ENCODE peak calls at places on chromosomes 7 and 10, in five cellular contexts. B is A549, V is fibroblast of villous mesenchyme, G is AG04450, U is ascending aorta. Y is an unnamed sample.

GRCh38 chr10:104329754-104330153 is 8.5 kb downstream of the ITPRIP start:
- DNase-seq in V (peak; percentile 71), B (no peak), G (no peak), U (peak; percentile 77), Y (no peak)

GRCh38 chr10:52252322-52252721 is 61.8 kb upstream of the DKK1 start:
- DNase-seq in V (no peak), B (no peak), G (no peak), U (no peak), Y (no peak)

GRCh38 chr10:91909178-91909677 is at the start of gene FGFBP3:
- DNase-seq in V (peak; percentile 48), B (peak; percentile 54), U (no peak), G (no peak), Y (no peak)

GRCh38 chr10:119079572-119080520 is 771 bp downstream of the EIF3A start:
- DNase-seq in G (peak; percentile 34), U (peak; percentile 84), V (peak; percentile 83), B (peak; percentile 80), Y (peak; percentile 50)

GRCh38 chr10:103859161-103860141 is 4.1 kb upstream of the SH3PXD2A start:
- DNase-seq in V (peak; percentile 79), B (peak; percentile 69), G (no peak), U (no peak), Y (no peak)

GRCh38 chr10:118566911-118567310 is 28.5 kb downstream of the PRLHR start:
- DNase-seq in V (no peak), U (no peak), G (no peak), B (no peak), Y (no peak)

GRCh38 chr7:140084972-140085371 is 22.2 kb upstream of the PARP12 start:
- DNase-seq in V (no peak), G (no peak), B (no peak), U (no peak), Y (no peak)

GRCh38 chr7:157650131-157650631 is 313.4 kb downstream of the DNAJB6 start:
- DNase-seq in B (no peak), G (no peak), V (no peak), U (peak; percentile 56), Y (no peak)

GRCh38 chr10:790821-791551 is 101.5 kb upstream of the DIP2C start:
- DNase-seq in B (no peak), U (no peak), G (no peak), V (no peak), Y (no peak)

GRCh38 chr10:76073524-76073923 is 642.1 kb downstream of the LRMDA start:
- DNase-seq in V (no peak), B (no peak), U (no peak), G (no peak), Y (no peak)

GRCh38 chr10:86363184-86363832 is 3.3 kb downstream of the GRID1 start:
- DNase-seq in G (no peak), B (peak; percentile 70), U (no peak), V (no peak), Y (no peak)
- TF ChIP-seq CTCF in G (no peak), B (peak; percentile 58), U (no peak), V (no peak), Y (no peak)

GRCh38 chr10:31620236-31621151 is 301.5 kb downstream of the ZEB1 start:
- DNase-seq in G (no peak), U (peak; percentile 76), V (peak; percentile 33), B (peak; percentile 43), Y (peak; percentile 74)
- TF ChIP-seq CTCF in G (peak; percentile 9), U (no peak), V (peak; percentile 34), B (peak; percentile 20), Y (peak; percentile 60)

GRCh38 chr7:112045222-112045621 is 161.0 kb downstream of the DOCK4 start:
- DNase-seq in G (no peak), U (no peak), V (no peak), B (no peak), Y (no peak)
- TF ChIP-seq CTCF in G (no peak), U (no peak), V (no peak), B (no peak), Y (no peak)

DNA sequence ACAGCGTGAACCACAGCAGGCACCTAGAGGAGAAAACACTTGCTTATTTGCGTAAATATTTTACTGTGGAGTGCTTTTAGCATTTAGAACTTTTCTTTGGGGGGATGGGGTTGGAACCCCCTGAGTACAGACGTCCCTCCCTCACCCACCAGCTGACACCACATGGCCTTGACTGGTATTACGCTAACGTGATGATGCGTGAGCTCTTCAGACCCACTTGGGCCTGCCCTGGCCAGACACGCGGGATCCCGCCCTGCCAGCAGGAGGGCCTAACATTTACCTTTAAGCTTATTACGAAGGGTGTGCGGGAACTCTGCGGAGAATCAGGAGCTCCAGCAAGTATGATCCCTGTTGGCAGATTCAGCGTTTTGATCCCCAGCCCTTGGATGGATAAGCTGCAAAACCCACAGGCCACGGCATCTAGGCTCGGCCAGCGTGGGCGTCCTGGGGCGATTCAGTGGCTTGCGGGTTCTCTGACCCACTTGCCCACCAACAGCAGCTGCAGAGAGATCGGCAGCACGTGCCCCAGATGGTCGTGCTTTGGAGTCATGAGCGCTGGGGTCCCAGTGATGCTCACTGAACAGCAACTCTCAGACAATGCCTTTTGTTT is 545.5 kb upstream of the FOXK1 start:
- DNase-seq in U (no peak), B (no peak), V (no peak), G (no peak), Y (no peak)
- TF ChIP-seq CTCF in U (no peak), B (no peak), V (no peak), G (no peak), Y (no peak)

DNA sequence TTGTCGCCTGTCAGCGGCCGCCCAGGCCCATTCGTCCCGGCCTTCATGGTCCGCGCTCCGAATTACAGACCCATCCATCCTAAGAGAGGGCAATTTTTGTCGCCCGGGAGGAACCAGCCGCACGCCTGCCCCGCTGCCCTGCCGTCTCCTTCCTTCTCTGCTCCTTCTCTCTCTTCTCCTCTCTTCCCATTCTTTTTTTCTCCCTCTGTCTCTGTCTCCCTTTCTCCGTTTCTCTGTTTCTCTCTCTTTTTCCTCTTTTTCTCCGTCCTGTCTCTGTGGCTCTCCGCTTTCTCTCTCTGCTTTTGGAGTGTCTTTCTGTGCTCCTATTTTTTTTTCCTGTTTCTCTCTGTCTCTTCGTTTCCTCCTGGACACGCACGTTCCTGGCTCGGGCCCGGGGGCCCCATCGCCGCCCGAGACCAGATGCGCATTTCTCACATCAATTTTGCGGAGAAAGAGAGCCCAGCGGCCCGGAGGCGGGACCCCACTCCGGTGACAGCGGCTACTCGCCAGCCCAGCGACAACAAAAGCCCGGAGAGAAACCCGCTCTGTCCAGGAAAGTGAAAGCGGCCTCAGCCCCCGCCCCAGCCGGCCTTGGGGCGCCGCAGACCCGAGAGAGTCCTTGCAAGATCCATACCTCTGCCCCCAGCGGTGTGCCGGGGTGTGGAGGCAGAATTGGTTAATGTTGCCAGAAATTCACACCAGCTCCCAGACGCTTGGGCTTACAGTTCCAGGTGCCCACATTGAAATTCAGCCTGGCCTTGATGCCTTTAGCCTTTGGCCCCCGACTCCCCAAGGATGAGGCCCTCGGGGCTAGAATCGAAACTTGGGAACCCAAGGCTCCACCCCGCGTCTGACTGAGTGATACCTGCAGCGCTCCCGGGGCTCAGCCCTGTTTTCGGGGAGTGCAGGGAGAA is 4.1 kb downstream of the LBX1 start:
- DNase-seq in B (no peak), V (no peak), G (no peak), U (no peak), Y (no peak)
- TF ChIP-seq CTCF in B (no peak), V (no peak), G (no peak), U (no peak), Y (no peak)

GRCh38 chr10:19974138-19974537 is 157.9 kb downstream of the PLXDC2 start:
- DNase-seq in B (no peak), V (no peak), G (no peak), U (no peak), Y (no peak)
- TF ChIP-seq CTCF in B (no peak), V (no peak), G (no peak), U (no peak), Y (no peak)

DNA sequence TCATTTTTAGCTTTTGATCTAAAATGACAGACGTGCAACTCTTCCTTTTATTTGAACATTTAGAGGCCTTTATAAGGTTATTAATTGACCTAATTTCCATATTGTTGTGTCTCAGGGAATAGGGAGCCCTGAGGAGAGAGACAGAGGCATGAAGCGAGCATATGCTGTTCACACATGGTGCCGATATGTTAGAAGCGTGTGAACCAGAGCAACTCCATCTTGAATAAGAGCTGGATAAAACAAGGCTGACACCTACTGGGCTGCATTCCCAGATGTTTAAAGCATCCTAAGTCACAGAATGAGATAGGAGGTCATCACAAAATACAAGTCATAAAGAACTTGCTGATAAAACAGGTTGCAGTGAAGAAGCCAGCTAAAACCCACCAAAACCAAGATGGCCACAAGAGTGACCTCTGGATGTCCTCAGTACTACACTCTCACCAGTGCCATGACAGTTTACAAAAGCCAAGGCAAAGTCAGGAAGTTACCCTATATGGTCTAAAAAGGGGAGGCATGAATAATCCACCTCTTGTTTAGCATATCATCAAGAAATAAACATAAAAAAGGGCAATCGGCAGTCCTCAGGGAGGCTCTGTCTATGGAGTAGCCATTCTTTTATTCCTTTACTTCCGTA is 80.1 kb downstream of the SEC61G start:
- DNase-seq in U (no peak), G (no peak), B (no peak), V (no peak), Y (no peak)
- TF ChIP-seq CTCF in U (no peak), G (no peak), B (no peak), V (no peak), Y (no peak)

GRCh38 chr7:123750389-123751230 is 1.8 kb upstream of the WASL start:
- DNase-seq in B (no peak), V (no peak), U (no peak), G (no peak), Y (no peak)

GRCh38 chr7:123748734-123749536 is at the start of gene WASL:
- DNase-seq in V (peak; percentile 93), B (peak; percentile 73), G (peak; percentile 65), U (peak; percentile 96), Y (peak; percentile 77)

GRCh38 chr7:123748171-123748733 is 551 bp downstream of the WASL start:
- DNase-seq in B (peak; percentile 48), V (peak; percentile 29), U (peak; percentile 71), G (no peak), Y (no peak)

GRCh38 chr7:123747620-123748141 is 1.1 kb downstream of the WASL start:
- DNase-seq in U (peak; percentile 73), G (peak; percentile 68), V (peak; percentile 88), B (peak; percentile 58), Y (no peak)

DNA sequence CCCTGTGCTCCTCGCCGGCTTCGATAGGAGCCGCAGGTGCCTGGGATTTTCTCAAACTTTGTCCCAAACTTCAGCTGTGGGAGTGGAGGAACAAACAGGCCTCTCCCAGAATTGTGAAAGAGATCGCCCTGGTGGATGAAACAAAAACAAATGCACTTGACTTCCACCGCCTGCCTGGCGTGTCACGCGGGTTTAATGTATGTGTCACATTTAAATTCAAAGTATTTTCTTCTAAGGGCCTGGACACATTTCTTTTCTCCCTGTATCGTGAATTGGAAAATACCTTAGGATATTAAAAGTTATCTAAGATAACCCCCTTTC is 694 bp upstream of the WASL start:
- DNase-seq in G (peak; percentile 24), B (peak; percentile 84), V (peak; percentile 81), U (peak; percentile 70), Y (no peak)
- TF ChIP-seq CTCF in G (peak; percentile 20), B (no peak), V (peak; percentile 20), U (no peak), Y (no peak)

Y was measured in AG09319.